ENCODE peak calls at places on chromosomes 1 and 21, in ten cellular contexts. K is neural progenitor cell; Z is transverse colon; J is foreskin keratinocyte; O is BE2C; N is A549; X is H9; W is CD8-positive, alpha-beta T cell; S is body of pancreas; L is IMR-90. M is an unnamed sample.

GRCh38 chr1:196861429-196861828 is 26.4 kb upstream of the CFHR4 start:
- DNase-seq in K (no peak), Z (no peak), J (peak; percentile 28), O (no peak), N (no peak), X (no peak), W (no peak), S (no peak), L (no peak), M (no peak)

GRCh38 chr1:223704921-223705878 is 7.1 kb upstream of the CAPN2 start:
- DNase-seq in K (no peak), Z (no peak), J (no peak), O (no peak), N (peak; percentile 61), X (no peak), W (no peak), S (no peak), L (peak; percentile 40), M (no peak)

GRCh38 chr1:114671011-114671938 is 1.4 kb upstream of the DENND2C start:
- DNase-seq in K (no peak), Z (no peak), J (peak; percentile 36), O (no peak), N (peak; percentile 3), X (no peak), W (no peak), S (no peak), L (peak; percentile 32), M (no peak)

GRCh38 chr1:46687910-46688509 is 16.4 kb downstream of the TEX38 start:
- DNase-seq in K (no peak), Z (no peak), J (no peak), O (no peak), N (no peak), X (no peak), W (no peak), S (no peak), L (no peak), M (no peak)

GRCh38 chr1:93588206-93588605 is 93.4 kb downstream of the BCAR3 start:
- DNase-seq in K (no peak), Z (no peak), J (no peak), O (no peak), N (no peak), X (no peak), W (no peak), S (no peak), L (peak; percentile 54), M (no peak)

GRCh38 chr1:21963477-21964217 is 13.2 kb upstream of the CELA3B start:
- DNase-seq in K (peak; percentile 77), Z (peak; percentile 88), J (peak; percentile 24), O (peak; percentile 57), N (peak; percentile 66), X (peak; percentile 89), W (peak; percentile 79), S (peak; percentile 89), L (peak; percentile 57), M (peak; percentile 88)

GRCh38 chr1:25685938-25686665 is 69.5 kb downstream of the MAN1C1 start:
- DNase-seq in K (no peak), Z (no peak), J (no peak), O (no peak), N (no peak), X (no peak), W (no peak), S (no peak), L (no peak), M (no peak)

GRCh38 chr1:230465701-230466100 is 39.6 kb upstream of the PGBD5 start:
- DNase-seq in K (no peak), Z (no peak), J (no peak), O (no peak), N (no peak), X (no peak), W (no peak), S (no peak), L (no peak), M (no peak)

GRCh38 chr1:113142791-113143190 is 69.8 kb downstream of the LRIG2 start:
- DNase-seq in K (no peak), Z (no peak), J (no peak), O (no peak), N (no peak), X (no peak), W (no peak), S (no peak), L (no peak), M (no peak)

GRCh38 chr1:53066433-53066832 is 4.4 kb downstream of the PODN start:
- DNase-seq in K (no peak), Z (no peak), J (no peak), O (no peak), N (no peak), X (no peak), W (no peak), S (peak; percentile 2), L (peak; percentile 25), M (no peak)

GRCh38 chr1:187842406-187843165 is 1013.8 kb downstream of the PLA2G4A start:
- DNase-seq in K (peak; percentile 2), Z (no peak), J (peak; percentile 56), O (peak; percentile 90), N (peak; percentile 25), X (no peak), W (no peak), S (no peak), L (peak; percentile 16), M (no peak)

GRCh38 chr1:37765937-37766664 is 1.2 kb upstream of the EPHA10 start:
- DNase-seq in K (peak; percentile 10), Z (no peak), J (no peak), O (peak; percentile 45), N (peak; percentile 22), X (peak; percentile 56), W (no peak), S (no peak), L (no peak), M (no peak)

GRCh38 chr1:116826818-116827606 is 72.8 kb downstream of the CD2 start:
- DNase-seq in K (no peak), Z (no peak), J (peak; percentile 78), O (peak; percentile 36), N (peak; percentile 18), X (no peak), W (no peak), S (no peak), L (peak; percentile 7), M (no peak)

GRCh38 chr1:239574112-239574511 is 187.7 kb downstream of the CHRM3 start:
- DNase-seq in K (peak; percentile 68), Z (no peak), J (no peak), O (no peak), N (no peak), X (no peak), W (no peak), S (no peak), L (no peak), M (no peak)

GRCh38 chr1:25484096-25484495 is 53.4 kb downstream of the MACO1 start:
- DNase-seq in K (no peak), Z (peak; percentile 21), J (no peak), O (no peak), N (no peak), X (no peak), W (no peak), S (peak; percentile 82), L (no peak), M (peak; percentile 81)

GRCh38 chr1:180229483-180230415 is at the start of gene LHX4:
- DNase-seq in K (peak; percentile 84), Z (no peak), J (no peak), O (peak; percentile 58), N (peak; percentile 76), X (peak; percentile 90), W (no peak), S (peak; percentile 34), L (no peak), M (no peak)

GRCh38 chr1:183239793-183240625 is 53.9 kb downstream of the LAMC2 start:
- DNase-seq in K (no peak), Z (no peak), J (no peak), O (no peak), N (no peak), X (no peak), W (no peak), S (no peak), L (no peak), M (peak; percentile 65)

GRCh38 chr1:27594542-27595510 is 9.1 kb downstream of the AHDC1 start:
- DNase-seq in K (peak; percentile 46), Z (no peak), J (no peak), O (no peak), N (no peak), X (no peak), W (no peak), S (no peak), L (peak; percentile 57), M (no peak)
- H3K4me1 ChIP-seq in K (peaks cover 97% of the 10 kb centered on the region), Z (peaks cover 55% of the 10 kb centered on the region), J (peaks cover 38% of the 10 kb centered on the region), O (peaks cover 42% of the 10 kb centered on the region), N (peaks cover 62% of the 10 kb centered on the region), X (peaks cover 20% of the 10 kb centered on the region), W (peaks cover 53% of the 10 kb centered on the region), S (peaks cover 44% of the 10 kb centered on the region), L (peaks cover 71% of the 10 kb centered on the region), M (peaks cover 100% of the 10 kb centered on the region)

GRCh38 chr1:36153476-36153875 is 2.5 kb upstream of the MAP7D1 start:
- DNase-seq in K (no peak), Z (no peak), J (no peak), O (no peak), N (no peak), X (no peak), W (no peak), S (no peak), L (no peak), M (no peak)
- H3K4me1 ChIP-seq in K (peaks cover 40% of the 10 kb centered on the region), Z (peaks cover 34% of the 10 kb centered on the region), J (peaks cover 24% of the 10 kb centered on the region), O (peaks cover 14% of the 10 kb centered on the region), N (peaks cover 43% of the 10 kb centered on the region), X (peaks cover 3% of the 10 kb centered on the region), W (peaks cover 70% of the 10 kb centered on the region), S (peaks cover 51% of the 10 kb centered on the region), L (peaks cover 26% of the 10 kb centered on the region), M (peaks cover 67% of the 10 kb centered on the region)

DNA sequence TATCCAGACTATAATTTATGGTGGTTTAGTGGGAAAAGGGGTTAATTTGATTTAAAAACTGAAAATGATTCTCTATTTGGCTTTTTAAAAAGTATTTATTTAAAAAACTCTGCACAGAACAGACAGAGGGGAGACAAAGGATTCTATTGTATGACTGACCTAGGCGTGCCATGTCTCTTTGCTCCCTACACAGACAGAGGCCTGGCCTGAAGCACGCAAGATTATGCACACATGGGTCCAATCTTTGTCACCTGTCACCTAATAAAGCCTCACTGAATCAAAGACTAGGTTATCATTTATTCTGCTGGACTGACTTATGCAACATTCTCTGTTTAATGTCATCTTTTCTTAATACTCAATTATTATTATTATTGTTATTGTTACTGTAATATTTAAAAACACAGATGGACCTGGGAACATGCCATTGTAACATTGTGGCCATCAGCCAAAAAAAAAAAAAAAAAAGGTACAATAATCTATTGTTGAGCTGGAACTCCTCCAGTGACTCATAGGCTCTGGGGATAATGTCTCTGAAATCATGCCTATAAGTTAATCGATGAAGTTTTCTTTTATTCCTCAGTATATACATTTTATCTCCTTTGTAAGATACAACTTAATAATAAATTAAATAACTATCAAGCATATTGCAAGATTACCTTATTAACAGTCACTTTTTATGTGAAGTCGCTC is 112.1 kb downstream of the RUNX1 start:
- DNase-seq in K (no peak), Z (no peak), J (no peak), O (no peak), N (no peak), X (no peak), W (no peak), S (no peak), L (no peak), M (no peak)
- H3K4me1 ChIP-seq in K (peaks cover 15% of the 10 kb centered on the region), Z (no peaks in the 10 kb centered on the region), J (peaks cover 33% of the 10 kb centered on the region), O (no peaks in the 10 kb centered on the region), N (peaks cover 18% of the 10 kb centered on the region), X (no peaks in the 10 kb centered on the region), W (peaks cover 60% of the 10 kb centered on the region), S (no peaks in the 10 kb centered on the region), L (peaks cover 14% of the 10 kb centered on the region), M (no peaks in the 10 kb centered on the region)

DNA sequence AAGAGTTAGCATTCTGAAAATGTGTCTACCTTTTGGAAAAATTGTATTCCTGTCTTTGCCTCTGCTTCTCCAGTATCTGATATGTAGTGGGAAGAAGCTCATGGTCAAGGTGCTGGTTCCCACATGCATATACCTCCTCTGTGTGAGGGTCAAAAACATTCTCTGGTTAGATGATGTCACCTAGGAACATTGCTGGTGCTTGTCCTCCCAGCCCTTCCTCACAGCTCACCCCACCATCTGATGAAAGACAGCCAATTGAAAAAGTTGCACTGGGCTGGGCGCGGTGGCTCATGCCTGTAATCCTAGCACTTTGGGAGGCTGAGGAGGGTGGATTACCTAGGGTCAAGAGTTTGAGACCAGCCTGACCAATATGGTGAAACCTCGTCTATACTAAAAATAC is 154.4 kb downstream of the NR5A2 start:
- DNase-seq in K (no peak), Z (no peak), J (peak; percentile 64), O (no peak), N (no peak), X (no peak), W (no peak), S (no peak), L (no peak), M (no peak)
- H3K4me1 ChIP-seq in K (no peaks in the 10 kb centered on the region), Z (no peaks in the 10 kb centered on the region), J (peaks cover 11% of the 10 kb centered on the region), O (no peaks in the 10 kb centered on the region), N (peaks cover 71% of the 10 kb centered on the region), X (no peaks in the 10 kb centered on the region), W (no peaks in the 10 kb centered on the region), S (peaks cover 21% of the 10 kb centered on the region), L (peaks cover 16% of the 10 kb centered on the region), M (no peaks in the 10 kb centered on the region)